ENCODE peak calls at places on chromosome X, in nine cellular contexts. C is tibial nerve, O is A549, B is body of pancreas, T is NB4, A is GM12892, I is uterus, W is K562, Z is vagina. F is an unnamed sample.

GRCh38 chrX:118652717-118653116 is 74.7 kb upstream of the IL13RA1 start:
- DNase-seq in W (no peak), C (no peak), T (no peak), O (no peak), Z (no peak), I (no peak), A (no peak), B (no peak), F (no peak)

GRCh38 chrX:135688137-135688536 is 25.3 kb upstream of the CT45A1 start:
- DNase-seq in B (no peak), Z (no peak), I (no peak), T (peak; percentile 7), W (no peak), C (no peak), A (no peak), O (no peak), F (peak; percentile 7)

GRCh38 chrX:55008571-55009358 is 8.6 kb downstream of the APEX2 start:
- DNase-seq in C (no peak), B (no peak), Z (peak; percentile 78), W (no peak), I (no peak), A (no peak), O (no peak), T (peak; percentile 64), F (no peak)

GRCh38 chrX:129925305-129926092 is 19.5 kb downstream of the UTP14A start:
- DNase-seq in C (peak; percentile 67), T (peak; percentile 84), I (peak; percentile 68), O (peak; percentile 45), B (peak; percentile 70), A (peak; percentile 34), Z (no peak), W (peak; percentile 36), F (peak; percentile 84)

GRCh38 chrX:13357925-13358324 is 38.1 kb upstream of the ATXN3L start:
- DNase-seq in B (no peak), C (no peak), W (no peak), I (no peak), O (no peak), A (no peak), T (no peak), Z (no peak), F (no peak)

GRCh38 chrX:130120321-130120731 is 10.0 kb upstream of the ELF4 start:
- DNase-seq in Z (no peak), A (peak; percentile 43), W (no peak), T (peak; percentile 85), I (no peak), O (no peak), B (no peak), C (no peak), F (no peak)

GRCh38 chrX:31092970-31093638 is 21.3 kb upstream of the FTHL17 start:
- DNase-seq in B (no peak), O (no peak), I (no peak), W (no peak), A (no peak), T (no peak), C (no peak), Z (no peak), F (no peak)

GRCh38 chrX:149618871-149619270 is 12.7 kb downstream of the TMEM185A start:
- DNase-seq in I (no peak), T (no peak), A (no peak), O (no peak), C (no peak), B (no peak), Z (no peak), W (no peak), F (no peak)

GRCh38 chrX:96685205-96686099 is 810 bp downstream of the DIAPH2 start:
- DNase-seq in A (peak; percentile 1), I (peak; percentile 27), Z (no peak), B (peak; percentile 28), W (no peak), O (no peak), C (peak; percentile 27), T (peak; percentile 90), F (peak; percentile 19)

GRCh38 chrX:56802921-56803848 is 74.1 kb downstream of the NBDY start:
- DNase-seq in W (peak; percentile 17), B (peak; percentile 84), I (peak; percentile 87), O (no peak), C (peak; percentile 52), T (peak; percentile 55), A (no peak), Z (peak; percentile 85), F (peak; percentile 70)

GRCh38 chrX:117743469-117744251 is 372.9 kb downstream of the KLHL13 start:
- DNase-seq in O (no peak), A (no peak), Z (no peak), B (peak; percentile 49), I (no peak), W (no peak), C (no peak), T (peak; percentile 13), F (no peak)

GRCh38 chrX:108582151-108582550 is 142.5 kb downstream of the COL4A5 start:
- DNase-seq in O (no peak), T (no peak), W (no peak), C (no peak), I (no peak), B (no peak), A (no peak), Z (no peak), F (no peak)

GRCh38 chrX:19627533-19627932 is 112.2 kb upstream of the MAP3K15 start:
- DNase-seq in T (peak; percentile 30), A (no peak), I (no peak), C (no peak), Z (no peak), O (no peak), W (no peak), B (no peak), F (no peak)

GRCh38 chrX:13855689-13856425 is 39.0 kb upstream of the GPM6B start:
- DNase-seq in Z (no peak), A (no peak), C (no peak), T (no peak), B (no peak), W (no peak), I (no peak), O (no peak), F (no peak)

GRCh38 chrX:103817502-103817901 is 14.6 kb downstream of the RAB9B start:
- DNase-seq in I (no peak), C (peak; percentile 74), T (peak; percentile 49), A (no peak), B (no peak), W (peak; percentile 39), Z (no peak), O (no peak), F (peak; percentile 45)

GRCh38 chrX:151505796-151506195 is 57.7 kb upstream of the PASD1 start:
- DNase-seq in W (peak; percentile 16), Z (no peak), I (no peak), T (peak; percentile 52), O (peak; percentile 3), B (peak; percentile 11), C (peak; percentile 9), A (no peak), F (peak; percentile 62)

DNA sequence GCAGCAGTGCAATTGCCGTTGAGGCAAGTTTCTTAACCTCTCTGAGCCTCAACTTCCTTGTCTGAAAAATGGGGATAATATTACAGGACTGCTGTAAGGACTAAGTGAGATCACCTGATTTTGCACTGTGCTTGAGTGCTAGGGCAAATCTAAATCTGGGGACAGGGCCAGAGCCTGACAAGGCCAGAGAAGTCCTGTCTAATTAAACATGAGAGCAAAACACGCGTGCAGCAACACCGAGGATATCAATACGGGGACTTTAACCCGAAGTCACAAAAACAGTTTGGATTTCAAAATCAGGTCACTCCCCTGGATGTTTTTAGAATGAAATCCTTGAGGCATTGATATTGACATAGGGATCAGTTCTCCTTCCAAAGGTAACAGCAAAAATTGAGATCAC is 5.7 kb upstream of the GJB1 start:
- DNase-seq in I (no peak), B (peak; percentile 27), O (no peak), C (no peak), W (no peak), A (no peak), T (no peak), Z (no peak), F (no peak)
- TF ChIP-seq POLR2A in I (no peak), B (no peak), O (no peak), C (no peak), W (no peak), A (no peak), T (no peak), Z (no peak), F (no peak)

GRCh38 chrX:153687121-153688039 is at the start of gene SLC6A8:
- DNase-seq in T (peak; percentile 56), O (peak; percentile 42), C (peak; percentile 40), W (peak; percentile 80), A (no peak), Z (no peak), I (peak; percentile 69), B (peak; percentile 78), F (peak; percentile 77)
- TF ChIP-seq POLR2A in T (no peak), O (peak; percentile 66), C (peak; percentile 54), W (no peak), A (no peak), Z (peak; percentile 22), I (peak; percentile 57), B (peak; percentile 41), F (no peak)

DNA sequence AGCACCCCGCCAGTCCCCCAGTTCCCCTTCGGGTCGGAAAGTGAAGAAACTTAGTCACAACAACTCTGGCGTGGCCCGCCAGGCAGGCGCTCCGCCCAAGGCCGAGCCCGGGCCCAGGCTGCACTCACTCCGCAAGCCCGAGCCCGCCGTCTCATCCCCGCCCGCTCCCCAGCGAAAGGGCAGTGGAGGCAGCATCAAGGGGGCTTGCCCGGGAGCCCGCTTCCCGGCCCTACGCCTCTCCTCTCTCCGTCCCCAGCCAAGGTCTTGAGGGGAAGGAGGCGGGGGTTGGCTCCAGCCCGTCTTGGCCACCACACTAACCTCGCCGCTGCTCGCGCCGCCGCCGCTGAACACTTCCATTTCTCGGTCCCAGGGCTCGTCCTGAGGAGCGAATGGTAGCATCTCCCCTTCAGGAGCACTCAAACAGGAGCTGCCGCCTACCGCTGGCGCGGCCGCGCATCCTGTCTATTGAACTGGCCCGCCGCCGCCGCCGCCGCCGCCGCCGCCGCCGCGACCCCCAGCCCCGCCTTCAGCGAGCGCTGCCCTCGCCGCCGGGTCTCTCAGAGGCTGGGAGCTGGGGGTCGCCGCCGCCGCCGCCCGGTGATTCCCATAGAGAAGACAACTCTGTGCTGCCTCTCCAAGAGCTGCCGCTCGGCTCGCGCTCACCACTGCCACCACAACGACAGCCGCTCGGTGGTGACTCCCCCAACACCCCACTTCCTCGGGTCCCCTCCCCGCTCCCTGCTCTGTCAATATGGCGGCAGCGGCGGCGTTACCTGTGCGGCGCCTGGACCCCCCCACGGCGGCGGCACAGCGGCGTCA is at the start of gene RPS6KA6:
- DNase-seq in T (no peak), C (peak; percentile 4), A (peak; percentile 23), Z (no peak), B (peak; percentile 34), I (peak; percentile 33), O (peak; percentile 17), W (no peak), F (no peak)
- TF ChIP-seq POLR2A in T (no peak), C (no peak), A (no peak), Z (no peak), B (no peak), I (no peak), O (no peak), W (no peak), F (no peak)

GRCh38 chrX:77785400-77785745 is 643 bp downstream of the ATRX start:
- DNase-seq in I (no peak), T (peak; percentile 38), W (peak; percentile 24), Z (no peak), C (no peak), B (peak; percentile 18), A (no peak), O (peak; percentile 28), F (peak; percentile 73)

GRCh38 chrX:77788050-77788449 is 2.0 kb upstream of the ATRX start:
- DNase-seq in C (peak; percentile 21), T (peak; percentile 46), W (no peak), A (no peak), B (no peak), I (no peak), Z (no peak), O (peak; percentile 66), F (peak; percentile 26)

GRCh38 chrX:77785746-77786548 is at the start of gene ATRX:
- DNase-seq in B (peak; percentile 77), I (peak; percentile 61), T (peak; percentile 87), W (peak; percentile 37), Z (peak; percentile 87), A (peak; percentile 56), C (peak; percentile 44), O (peak; percentile 87), F (peak; percentile 90)
- TF ChIP-seq POLR2A in B (peak; percentile 71), I (peak; percentile 36), T (peak; percentile 71), W (peak; percentile 84), Z (no peak), A (peak; percentile 86), C (peak; percentile 53), O (peak; percentile 81), F (peak; percentile 78)

F was measured in erythroblast.